ENCODE peak calls at places on chromosomes 3 and 15, in six cellular contexts. One of them, this sample, is unnamed.

GRCh38 chr15:67133738-67134576 is 68.6 kb downstream of the SMAD3 start:
- DNase-seq in fibroblast of the aortic adventitia: peak
- DNase-seq in H9: no peak
- DNase-seq in bronchial epithelial cell: peak
- DNase-seq in B cell: peak
- DNase-seq in left ventricle myocardium inferior: no peak
- DNase-seq in this sample: no peak

GRCh38 chr3:197959891-197960693 is at the start of gene LMLN:
- DNase-seq in B cell: peak
- DNase-seq in left ventricle myocardium inferior: peak
- DNase-seq in bronchial epithelial cell: peak
- DNase-seq in H9: peak
- DNase-seq in fibroblast of the aortic adventitia: peak
- DNase-seq in this sample: peak

GRCh38 chr3:32423534-32423933 is 31.9 kb downstream of the CMTM7 start:
- DNase-seq in bronchial epithelial cell: no peak
- DNase-seq in H9: no peak
- DNase-seq in left ventricle myocardium inferior: no peak
- DNase-seq in B cell: no peak
- DNase-seq in fibroblast of the aortic adventitia: no peak
- DNase-seq in this sample: peak

GRCh38 chr3:143538577-143538981 is 309.7 kb downstream of the SLC9A9 start:
- DNase-seq in left ventricle myocardium inferior: no peak
- DNase-seq in fibroblast of the aortic adventitia: peak
- DNase-seq in H9: no peak
- DNase-seq in bronchial epithelial cell: peak
- DNase-seq in B cell: no peak
- DNase-seq in this sample: no peak

GRCh38 chr3:160481856-160482255 is 32.3 kb upstream of the TRIM59 start:
- DNase-seq in bronchial epithelial cell: no peak
- DNase-seq in left ventricle myocardium inferior: no peak
- DNase-seq in B cell: no peak
- DNase-seq in H9: no peak
- DNase-seq in fibroblast of the aortic adventitia: no peak
- DNase-seq in this sample: no peak

GRCh38 chr3:18438586-18438985 is 13.4 kb upstream of the SATB1 start:
- DNase-seq in left ventricle myocardium inferior: no peak
- DNase-seq in fibroblast of the aortic adventitia: no peak
- DNase-seq in bronchial epithelial cell: no peak
- DNase-seq in H9: no peak
- DNase-seq in B cell: peak
- DNase-seq in this sample: no peak

GRCh38 chr3:82058809-82059208 is 297.4 kb upstream of the GBE1 start:
- DNase-seq in H9: no peak
- DNase-seq in B cell: no peak
- DNase-seq in left ventricle myocardium inferior: no peak
- DNase-seq in fibroblast of the aortic adventitia: no peak
- DNase-seq in bronchial epithelial cell: no peak
- DNase-seq in this sample: no peak

GRCh38 chr3:157487339-157487738 is 15.9 kb downstream of the VEPH1 start:
- DNase-seq in bronchial epithelial cell: no peak
- DNase-seq in H9: no peak
- DNase-seq in left ventricle myocardium inferior: no peak
- DNase-seq in B cell: no peak
- DNase-seq in fibroblast of the aortic adventitia: peak
- DNase-seq in this sample: no peak

GRCh38 chr3:144394052-144394451 is 422.4 kb downstream of the DIPK2A start:
- DNase-seq in fibroblast of the aortic adventitia: no peak
- DNase-seq in bronchial epithelial cell: peak
- DNase-seq in H9: no peak
- DNase-seq in left ventricle myocardium inferior: no peak
- DNase-seq in B cell: no peak
- DNase-seq in this sample: no peak

GRCh38 chr3:135891121-135891520 is 74.4 kb upstream of the PPP2R3A start:
- DNase-seq in bronchial epithelial cell: no peak
- DNase-seq in H9: no peak
- DNase-seq in B cell: no peak
- DNase-seq in left ventricle myocardium inferior: no peak
- DNase-seq in fibroblast of the aortic adventitia: peak
- DNase-seq in this sample: no peak

GRCh38 chr3:164040991-164041390 is 1037.3 kb downstream of the SI start:
- DNase-seq in fibroblast of the aortic adventitia: no peak
- DNase-seq in bronchial epithelial cell: no peak
- DNase-seq in B cell: no peak
- DNase-seq in left ventricle myocardium inferior: no peak
- DNase-seq in H9: no peak
- DNase-seq in this sample: no peak

GRCh38 chr3:149808209-149808829 is 4.7 kb upstream of the RNF13 start:
- DNase-seq in B cell: peak
- DNase-seq in fibroblast of the aortic adventitia: peak
- DNase-seq in H9: peak
- DNase-seq in bronchial epithelial cell: peak
- DNase-seq in left ventricle myocardium inferior: peak
- DNase-seq in this sample: peak

GRCh38 chr15:96431787-96432186 is 101.3 kb downstream of the NR2F2 start:
- DNase-seq in fibroblast of the aortic adventitia: no peak
- DNase-seq in left ventricle myocardium inferior: no peak
- DNase-seq in bronchial epithelial cell: no peak
- DNase-seq in B cell: no peak
- DNase-seq in H9: no peak
- DNase-seq in this sample: no peak

GRCh38 chr15:76993114-76993715 is 1.7 kb upstream of the PSTPIP1 start:
- DNase-seq in left ventricle myocardium inferior: no peak
- DNase-seq in B cell: no peak
- DNase-seq in H9: no peak
- DNase-seq in bronchial epithelial cell: no peak
- DNase-seq in fibroblast of the aortic adventitia: no peak
- DNase-seq in this sample: no peak

GRCh38 chr3:4776980-4777581 is 202.2 kb upstream of the BHLHE40 start:
- DNase-seq in B cell: no peak
- DNase-seq in fibroblast of the aortic adventitia: peak
- DNase-seq in bronchial epithelial cell: peak
- DNase-seq in left ventricle myocardium inferior: no peak
- DNase-seq in H9: no peak
- DNase-seq in this sample: no peak

GRCh38 chr15:27655063-27655462 is 444.1 kb downstream of the OCA2 start:
- DNase-seq in B cell: no peak
- DNase-seq in bronchial epithelial cell: no peak
- DNase-seq in left ventricle myocardium inferior: no peak
- DNase-seq in fibroblast of the aortic adventitia: no peak
- DNase-seq in H9: no peak
- DNase-seq in this sample: no peak

GRCh38 chr3:14845826-14846225 is 27.1 kb downstream of the FGD5 start:
- DNase-seq in H9: no peak
- DNase-seq in B cell: no peak
- DNase-seq in bronchial epithelial cell: no peak
- DNase-seq in fibroblast of the aortic adventitia: no peak
- DNase-seq in left ventricle myocardium inferior: no peak
- DNase-seq in this sample: no peak

GRCh38 chr3:10116138-10116460 is 624 bp downstream of the BRK1 start:
- DNase-seq in fibroblast of the aortic adventitia: no peak
- DNase-seq in bronchial epithelial cell: peak
- DNase-seq in B cell: no peak
- DNase-seq in left ventricle myocardium inferior: no peak
- DNase-seq in H9: no peak
- DNase-seq in this sample: no peak

GRCh38 chr15:88904257-88904807 is 8.8 kb downstream of the MFGE8 start:
- DNase-seq in B cell: no peak
- DNase-seq in bronchial epithelial cell: no peak
- DNase-seq in fibroblast of the aortic adventitia: no peak
- DNase-seq in H9: no peak
- DNase-seq in left ventricle myocardium inferior: no peak
- DNase-seq in this sample: no peak

GRCh38 chr3:167886690-167887089 is 151.2 kb downstream of the SERPINI1 start:
- DNase-seq in bronchial epithelial cell: peak
- DNase-seq in B cell: no peak
- DNase-seq in H9: no peak
- DNase-seq in fibroblast of the aortic adventitia: peak
- DNase-seq in left ventricle myocardium inferior: no peak
- DNase-seq in this sample: no peak

GRCh38 chr15:89200182-89200581 is 21.2 kb downstream of the RLBP1 start:
- DNase-seq in left ventricle myocardium inferior: no peak
- DNase-seq in bronchial epithelial cell: no peak
- DNase-seq in B cell: no peak
- DNase-seq in H9: no peak
- DNase-seq in fibroblast of the aortic adventitia: no peak
- DNase-seq in this sample: no peak

GRCh38 chr15:99059010-99059981 is 45.6 kb upstream of the SYNM start:
- DNase-seq in fibroblast of the aortic adventitia: peak
- DNase-seq in H9: peak
- DNase-seq in bronchial epithelial cell: peak
- DNase-seq in left ventricle myocardium inferior: peak
- DNase-seq in B cell: peak
- DNase-seq in this sample: peak

GRCh38 chr3:149120051-149120972 is 9.1 kb upstream of the HPS3 start:
- DNase-seq in H9: no peak
- DNase-seq in B cell: peak
- DNase-seq in bronchial epithelial cell: peak
- DNase-seq in left ventricle myocardium inferior: no peak
- DNase-seq in fibroblast of the aortic adventitia: peak
- DNase-seq in this sample: no peak

GRCh38 chr3:66463734-66464511 is 36.9 kb downstream of the LRIG1 start:
- DNase-seq in H9: no peak
- DNase-seq in B cell: no peak
- DNase-seq in left ventricle myocardium inferior: no peak
- DNase-seq in fibroblast of the aortic adventitia: no peak
- DNase-seq in bronchial epithelial cell: peak
- DNase-seq in this sample: no peak

GRCh38 chr3:186273586-186273985 is 88.4 kb downstream of the DGKG start:
- DNase-seq in bronchial epithelial cell: no peak
- DNase-seq in B cell: no peak
- DNase-seq in fibroblast of the aortic adventitia: no peak
- DNase-seq in H9: no peak
- DNase-seq in left ventricle myocardium inferior: peak
- DNase-seq in this sample: no peak

GRCh38 chr3:186270711-186271110 is 91.3 kb downstream of the DGKG start:
- DNase-seq in B cell: no peak
- DNase-seq in bronchial epithelial cell: no peak
- DNase-seq in left ventricle myocardium inferior: no peak
- DNase-seq in fibroblast of the aortic adventitia: no peak
- DNase-seq in H9: no peak
- DNase-seq in this sample: no peak

GRCh38 chr3:186267758-186268157 is 94.3 kb downstream of the DGKG start:
- DNase-seq in H9: no peak
- DNase-seq in bronchial epithelial cell: no peak
- DNase-seq in B cell: no peak
- DNase-seq in left ventricle myocardium inferior: no peak
- DNase-seq in fibroblast of the aortic adventitia: no peak
- DNase-seq in this sample: no peak

GRCh38 chr3:186264608-186265400 is 97.2 kb downstream of the DGKG start:
- DNase-seq in H9: no peak
- DNase-seq in left ventricle myocardium inferior: no peak
- DNase-seq in bronchial epithelial cell: no peak
- DNase-seq in fibroblast of the aortic adventitia: no peak
- DNase-seq in B cell: no peak
- DNase-seq in this sample: no peak

GRCh38 chr3:186268616-186269448 is 93.2 kb downstream of the DGKG start:
- DNase-seq in B cell: no peak
- DNase-seq in bronchial epithelial cell: peak
- DNase-seq in left ventricle myocardium inferior: no peak
- DNase-seq in H9: peak
- DNase-seq in fibroblast of the aortic adventitia: no peak
- DNase-seq in this sample: no peak
- TF ChIP-seq CTCF in B cell: no peak
- TF ChIP-seq CTCF in bronchial epithelial cell: peak
- TF ChIP-seq CTCF in left ventricle myocardium inferior: no peak
- TF ChIP-seq CTCF in H9: peak
- TF ChIP-seq CTCF in fibroblast of the aortic adventitia: peak
- TF ChIP-seq CTCF in this sample: no peak

GRCh38 chr3:178078933-178079332 is 457.3 kb upstream of the KCNMB2 start:
- DNase-seq in left ventricle myocardium inferior: no peak
- DNase-seq in H9: no peak
- DNase-seq in B cell: no peak
- DNase-seq in bronchial epithelial cell: peak
- DNase-seq in fibroblast of the aortic adventitia: peak
- DNase-seq in this sample: no peak
- TF ChIP-seq CTCF in left ventricle myocardium inferior: no peak
- TF ChIP-seq CTCF in H9: no peak
- TF ChIP-seq CTCF in B cell: no peak
- TF ChIP-seq CTCF in bronchial epithelial cell: no peak
- TF ChIP-seq CTCF in fibroblast of the aortic adventitia: no peak
- TF ChIP-seq CTCF in this sample: no peak

GRCh38 chr15:75620776-75621536 is 4.6 kb downstream of the SNUPN start:
- DNase-seq in left ventricle myocardium inferior: peak
- DNase-seq in bronchial epithelial cell: peak
- DNase-seq in B cell: no peak
- DNase-seq in H9: no peak
- DNase-seq in fibroblast of the aortic adventitia: peak
- DNase-seq in this sample: peak
- TF ChIP-seq CTCF in left ventricle myocardium inferior: peak
- TF ChIP-seq CTCF in bronchial epithelial cell: peak
- TF ChIP-seq CTCF in B cell: no peak
- TF ChIP-seq CTCF in H9: no peak
- TF ChIP-seq CTCF in fibroblast of the aortic adventitia: peak
- TF ChIP-seq CTCF in this sample: no peak

GRCh38 chr3:79018671-79019136 is 749.1 kb downstream of the ROBO1 start:
- DNase-seq in B cell: no peak
- DNase-seq in H9: peak
- DNase-seq in left ventricle myocardium inferior: peak
- DNase-seq in fibroblast of the aortic adventitia: peak
- DNase-seq in bronchial epithelial cell: peak
- DNase-seq in this sample: peak
- TF ChIP-seq CTCF in B cell: no peak
- TF ChIP-seq CTCF in H9: no peak
- TF ChIP-seq CTCF in left ventricle myocardium inferior: no peak
- TF ChIP-seq CTCF in fibroblast of the aortic adventitia: no peak
- TF ChIP-seq CTCF in bronchial epithelial cell: peak
- TF ChIP-seq CTCF in this sample: no peak

DNA sequence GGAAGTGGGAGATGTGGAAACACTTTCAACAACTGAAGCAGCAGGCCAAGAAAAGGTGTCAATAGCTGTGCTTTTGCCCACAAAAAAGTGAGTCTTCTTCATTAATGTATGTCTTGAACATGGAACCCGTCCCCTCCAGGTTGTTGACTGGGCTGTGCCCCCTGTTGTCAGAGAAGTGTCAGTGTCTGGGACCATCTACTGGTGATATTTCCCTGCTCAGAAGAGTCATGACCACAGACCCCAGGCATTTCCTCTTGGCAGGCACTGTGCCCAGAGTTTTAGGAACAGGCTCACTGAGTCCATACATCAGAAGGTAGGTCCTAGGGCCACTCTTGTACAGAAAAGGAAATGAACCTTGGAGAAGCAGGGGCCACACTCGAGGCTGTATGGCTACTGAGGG is 54.8 kb upstream of the LARS2 start:
- DNase-seq in left ventricle myocardium inferior: no peak
- DNase-seq in fibroblast of the aortic adventitia: peak
- DNase-seq in H9: no peak
- DNase-seq in bronchial epithelial cell: peak
- DNase-seq in B cell: no peak
- DNase-seq in this sample: no peak
- TF ChIP-seq CTCF in left ventricle myocardium inferior: no peak
- TF ChIP-seq CTCF in fibroblast of the aortic adventitia: no peak
- TF ChIP-seq CTCF in H9: no peak
- TF ChIP-seq CTCF in bronchial epithelial cell: no peak
- TF ChIP-seq CTCF in B cell: no peak
- TF ChIP-seq CTCF in this sample: no peak

DNA sequence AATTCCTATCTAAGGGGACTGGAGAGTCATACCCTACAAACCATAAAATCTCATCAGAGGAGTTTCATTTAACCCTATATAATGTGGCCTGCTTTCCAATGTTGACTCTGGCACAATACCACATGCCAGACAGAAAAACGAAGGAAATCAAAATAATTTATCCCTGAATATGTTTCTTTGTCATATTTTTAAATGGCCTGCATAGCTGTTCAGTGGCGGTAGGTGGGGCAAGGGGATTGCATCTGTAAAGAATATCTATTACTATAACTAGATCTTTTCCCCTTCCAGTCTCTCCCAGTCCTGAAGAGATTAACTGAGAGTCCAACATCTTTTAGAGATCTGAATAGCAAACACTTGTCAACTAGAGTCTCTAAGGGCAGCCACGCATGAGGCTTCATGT is 278.1 kb upstream of the CTNNB1 start:
- DNase-seq in left ventricle myocardium inferior: no peak
- DNase-seq in H9: no peak
- DNase-seq in fibroblast of the aortic adventitia: no peak
- DNase-seq in B cell: no peak
- DNase-seq in bronchial epithelial cell: no peak
- DNase-seq in this sample: no peak
- TF ChIP-seq CTCF in left ventricle myocardium inferior: no peak
- TF ChIP-seq CTCF in H9: no peak
- TF ChIP-seq CTCF in fibroblast of the aortic adventitia: no peak
- TF ChIP-seq CTCF in B cell: no peak
- TF ChIP-seq CTCF in bronchial epithelial cell: no peak
- TF ChIP-seq CTCF in this sample: no peak

This sample was measured in dorsolateral prefrontal cortex.